ENCODE peak calls at places on chromosomes 4 and X, in six cellular contexts. S is A172; D is activated T-helper 1 cell treated with anti-CD3 and anti-CD28 coated beads, Interleukin-12 subunit alpha, Interleukin-12 subunit beta, Interleukin-2, Interleukin-4 antibody, amounts not matched to agents 30 ng/mL and 10 ng/mL and 1 ng/mL, durations not matched to agents 14 hours and 24 hours and 36 hours; P is BE2C; W is fibroblast of gingiva; Y is mucosa of descending colon. C is an unnamed sample.

GRCh38 chr4:152628128-152628527 is 51.7 kb downstream of the TMEM154 start:
- DNase-seq in S (no peak), Y (no peak), W (peak; percentile 27), D (no peak), P (no peak), C (no peak)

GRCh38 chr4:186792994-186793393 is 69.3 kb upstream of the FAT1 start:
- DNase-seq in P (no peak), Y (no peak), D (no peak), S (no peak), W (peak; percentile 93), C (no peak)

GRCh38 chr4:88535090-88535755 is 11.6 kb upstream of the PYURF start:
- DNase-seq in D (no peak), P (no peak), S (no peak), Y (no peak), W (no peak), C (no peak)

GRCh38 chrX:110588853-110589252 is 206.8 kb downstream of the CHRDL1 start:
- DNase-seq in Y (no peak), D (no peak), P (no peak), W (no peak), S (no peak), C (no peak)

GRCh38 chr4:22363071-22363470 is 152.8 kb downstream of the ADGRA3 start:
- DNase-seq in S (no peak), P (no peak), Y (no peak), D (no peak), W (no peak), C (no peak)

GRCh38 chr4:182922551-182923284 is 5.5 kb upstream of the DCTD start:
- DNase-seq in D (no peak), Y (no peak), W (peak; percentile 19), S (no peak), P (no peak), C (peak; percentile 71)

GRCh38 chr4:152693875-152694274 is 14.1 kb upstream of the TMEM154 start:
- DNase-seq in P (no peak), W (no peak), D (no peak), S (no peak), Y (no peak), C (no peak)

GRCh38 chrX:102085706-102086105 is 39.8 kb upstream of the TCEAL2 start:
- DNase-seq in W (no peak), D (no peak), Y (no peak), P (no peak), S (no peak), C (no peak)

GRCh38 chr4:26069218-26069617 is 155.2 kb downstream of the SMIM20 start:
- DNase-seq in P (no peak), S (peak; percentile 30), W (no peak), Y (no peak), D (no peak), C (peak; percentile 47)

GRCh38 chr4:6732441-6733357 is 16.7 kb downstream of the BLOC1S4 start:
- DNase-seq in Y (peak; percentile 73), P (no peak), D (no peak), S (peak; percentile 86), W (peak; percentile 94), C (no peak)

GRCh38 chrX:42567268-42567667 is 210.7 kb downstream of the PPP1R2C start:
- DNase-seq in S (peak; percentile 55), D (no peak), W (no peak), Y (no peak), P (no peak), C (no peak)

GRCh38 chr4:72031868-72032619 is at the start of gene NPFFR2:
- DNase-seq in S (no peak), Y (peak; percentile 47), P (peak; percentile 15), W (no peak), D (no peak), C (no peak)

GRCh38 chr4:87356832-87357526 is 34.0 kb downstream of the HSD17B11 start:
- DNase-seq in P (no peak), D (no peak), Y (no peak), S (no peak), W (no peak), C (no peak)

GRCh38 chr4:140126261-140126660 is 27.7 kb downstream of the MAML3 start:
- DNase-seq in D (no peak), S (no peak), Y (no peak), P (peak; percentile 33), W (no peak), C (no peak)

GRCh38 chrX:69165116-69165651 is at the start of gene PJA1:
- DNase-seq in S (peak; percentile 36), Y (peak; percentile 75), P (peak; percentile 78), W (peak; percentile 70), D (peak; percentile 50), C (peak; percentile 89)

GRCh38 chr4:60215906-60216305 is 984.2 kb upstream of the ADGRL3 start:
- DNase-seq in Y (no peak), D (no peak), P (no peak), W (no peak), S (no peak), C (no peak)

GRCh38 chr4:176150283-176150682 is 45.1 kb downstream of the SPATA4 start:
- DNase-seq in D (no peak), Y (no peak), S (peak; percentile 30), W (peak; percentile 41), P (no peak), C (no peak)

GRCh38 chr4:109787807-109788206 is 14.0 kb downstream of the CFI start:
- DNase-seq in P (no peak), S (no peak), W (no peak), D (no peak), Y (no peak), C (no peak)

GRCh38 chrX:46812445-46812844 is 24.4 kb upstream of the RP2 start:
- DNase-seq in D (no peak), P (no peak), Y (no peak), W (no peak), S (no peak), C (no peak)

GRCh38 chr4:179465131-179465797 is 2023.0 kb upstream of the AGA start:
- DNase-seq in Y (no peak), W (no peak), S (peak; percentile 51), D (no peak), P (no peak), C (no peak)

GRCh38 chrX:154019633-154020499 is at the start of gene IRAK1:
- DNase-seq in W (peak; percentile 54), P (peak; percentile 65), Y (peak; percentile 74), S (peak; percentile 33), D (peak; percentile 57), C (peak; percentile 75)

GRCh38 chr4:67911128-67911527 is 27.3 kb upstream of the TMPRSS11D start:
- DNase-seq in Y (no peak), S (no peak), W (no peak), P (no peak), D (no peak), C (no peak)

GRCh38 chr4:3464349-3464905 is 1.3 kb downstream of the DOK7 start:
- DNase-seq in Y (peak; percentile 41), D (no peak), P (no peak), W (no peak), S (no peak), C (no peak)

GRCh38 chr4:81457921-81458520 is 13.7 kb downstream of the RASGEF1B start:
- DNase-seq in P (no peak), W (no peak), Y (no peak), D (no peak), S (no peak), C (no peak)

GRCh38 chr4:152301381-152301780 is 234.5 kb downstream of the FBXW7 start:
- DNase-seq in P (no peak), W (no peak), D (no peak), Y (no peak), S (no peak), C (no peak)

GRCh38 chrX:17854521-17854920 is 6.6 kb downstream of the RAI2 start:
- DNase-seq in W (no peak), S (no peak), P (no peak), D (no peak), Y (no peak), C (no peak)

GRCh38 chrX:11193035-11193469 is 81.9 kb downstream of the HCCS start:
- DNase-seq in P (no peak), S (no peak), Y (no peak), D (no peak), W (peak; percentile 53), C (no peak)

GRCh38 chrX:112819013-112819635 is 21.5 kb downstream of the AMOT start:
- DNase-seq in W (peak; percentile 81), S (no peak), Y (no peak), P (no peak), D (no peak), C (no peak)

C was measured in NCI-H1092 treated with DMSO at 0.1 percent for 48 hours.